ENCODE peak calls at places on chromosomes 13 and 19, in five cellular contexts. C, U, K, W and V are unnamed samples.
A peak's percentile ranks its signal among the peaks of the same experiment; 100 is the strongest.

GRCh38 chr13:94061316-94061715 is 418.2 kb downstream of the DCT start:
- ATAC-seq in C (no peak), K (no peak), W (no peak), U (no peak), V (no peak)

GRCh38 chr13:93730780-93731179 is 504.2 kb downstream of the GPC6 start:
- ATAC-seq in W (no peak), U (no peak), C (peak; percentile 62), K (no peak), V (no peak)

GRCh38 chr13:53160211-53160610 is 131.6 kb downstream of the OLFM4 start:
- ATAC-seq in U (no peak), K (no peak), C (no peak), W (no peak), V (no peak)

GRCh38 chr13:46712524-46712923 is 84.4 kb downstream of the ESD start:
- ATAC-seq in W (no peak), U (no peak), K (no peak), C (no peak), V (no peak)

GRCh38 chr13:77513719-77514335 is 21.7 kb upstream of the SCEL start:
- ATAC-seq in U (no peak), W (peak; percentile 92), K (no peak), C (no peak), V (no peak)

GRCh38 chr13:46996316-46996715 is 99.5 kb upstream of the HTR2A start:
- ATAC-seq in C (no peak), U (no peak), K (no peak), W (peak; percentile 51), V (no peak)

GRCh38 chr19:23777216-23777615 is 18.5 kb upstream of the ZNF681 start:
- ATAC-seq in C (no peak), W (no peak), K (no peak), U (no peak), V (no peak)

GRCh38 chr19:46373573-46374359 is 26.9 kb downstream of the PPP5C start:
- ATAC-seq in K (peak; percentile 29), C (peak; percentile 89), U (no peak), W (no peak), V (peak; percentile 68)

GRCh38 chr13:32278456-32278855 is 36.7 kb downstream of the ZAR1L start:
- ATAC-seq in K (no peak), U (no peak), W (peak; percentile 48), C (no peak), V (no peak)

GRCh38 chr19:13768510-13768909 is 4.2 kb downstream of the MRI1 start:
- ATAC-seq in C (no peak), W (no peak), K (no peak), U (no peak), V (no peak)

GRCh38 chr13:99287544-99287943 is 19.7 kb downstream of the GPR183 start:
- ATAC-seq in C (no peak), U (no peak), W (peak; percentile 3), K (no peak), V (no peak)

GRCh38 chr19:18895828-18896341 is at the start of gene CERS1:
- ATAC-seq in W (no peak), C (no peak), K (peak; percentile 51), U (peak; percentile 54), V (no peak)

GRCh38 chr13:42574011-42574410 is at the start of gene TNFSF11:
- ATAC-seq in K (no peak), C (no peak), W (peak; percentile 51), U (no peak), V (no peak)

GRCh38 chr19:54462713-54463530 is 656 bp downstream of the LENG9 start:
- ATAC-seq in K (peak; percentile 36), C (no peak), W (peak; percentile 14), U (peak; percentile 0), V (peak; percentile 57)

GRCh38 chr19:29878973-29879654 is 62.9 kb upstream of the URI1 start:
- ATAC-seq in U (peak; percentile 92), K (peak; percentile 83), W (peak; percentile 70), C (peak; percentile 5), V (peak; percentile 41)

GRCh38 chr19:15105044-15105443 is 2.2 kb upstream of the SYDE1 start:
- ATAC-seq in U (no peak), C (no peak), K (no peak), W (no peak), V (no peak)

GRCh38 chr13:110421696-110422395 is 114.8 kb downstream of the COL4A2 start:
- ATAC-seq in K (no peak), U (no peak), W (peak; percentile 63), C (no peak), V (no peak)

GRCh38 chr13:110419946-110420345 is 112.9 kb downstream of the COL4A2 start:
- ATAC-seq in C (no peak), K (no peak), W (no peak), U (no peak), V (no peak)

GRCh38 chr13:110421061-110421460 is 114.0 kb downstream of the COL4A2 start:
- ATAC-seq in W (no peak), C (no peak), K (no peak), U (no peak), V (no peak)

GRCh38 chr13:110419391-110419791 is 112.3 kb downstream of the COL4A2 start:
- ATAC-seq in W (peak; percentile 80), K (peak; percentile 57), C (no peak), U (no peak), V (no peak)

GRCh38 chr13:110420626-110421025 is 113.5 kb downstream of the COL4A2 start:
- ATAC-seq in C (no peak), W (no peak), K (no peak), U (no peak), V (no peak)
- H3K36me3 ChIP-seq in C (no peaks in the 10 kb centered on the region), W (no peaks in the 10 kb centered on the region), K (no peaks in the 10 kb centered on the region), U (no peaks in the 10 kb centered on the region), V (peaks cover 20% of the 10 kb centered on the region)

GRCh38 chr19:56837004-56837403 is 3.5 kb downstream of the PEG3 start:
- ATAC-seq in U (no peak), W (no peak), C (no peak), K (no peak), V (no peak)

GRCh38 chr19:56838680-56838929 is 1.9 kb downstream of the PEG3 start:
- ATAC-seq in K (peak; percentile 67), C (no peak), W (no peak), U (no peak), V (no peak)

GRCh38 chr19:56836059-56836458 is 4.5 kb downstream of the PEG3 start:
- ATAC-seq in C (no peak), K (no peak), U (no peak), W (no peak), V (no peak)

GRCh38 chr19:56837892-56838679 is 2.4 kb downstream of the PEG3 start:
- ATAC-seq in C (peak; percentile 58), U (no peak), K (peak; percentile 49), W (no peak), V (peak; percentile 16)

GRCh38 chr19:56837492-56837891 is 3.0 kb downstream of the PEG3 start:
- ATAC-seq in K (peak; percentile 3), C (peak; percentile 51), U (no peak), W (no peak), V (peak; percentile 21)
- TF ChIP-seq POLR2AphosphoS5 in K (no peak), C (no peak), U (no peak), W (no peak), V (peak; percentile 50)

GRCh38 chr13:97751477-97751876 is 202.0 kb upstream of the IPO5 start:
- ATAC-seq in W (no peak), K (no peak), C (no peak), U (no peak), V (no peak)
- TF ChIP-seq EP300 in W (no peak), K (no peak), C (no peak), U (no peak), V (no peak)

GRCh38 chr13:68066879-68067513 is 836.9 kb upstream of the PCDH9 start:
- ATAC-seq in U (no peak), C (no peak), W (no peak), K (no peak), V (no peak)
- H3K36me3 ChIP-seq in U (no peaks in the 10 kb centered on the region), C (no peaks in the 10 kb centered on the region), W (no peaks in the 10 kb centered on the region), K (no peaks in the 10 kb centered on the region), V (no peaks in the 10 kb centered on the region)

GRCh38 chr13:52159159-52159982 is at the start of gene NEK3:
- ATAC-seq in U (peak; percentile 96), C (peak; percentile 89), W (peak; percentile 95), K (peak; percentile 75), V (peak; percentile 90)
- TF ChIP-seq POLR2AphosphoS5 in U (peak; percentile 30), C (peak; percentile 18), W (no peak), K (peak; percentile 7), V (no peak)